ENCODE peak calls at places on chromosome 6, in seven cellular contexts. One of them, this sample, is unnamed.

GRCh38 chr6:130934848-130935585 is 107.8 kb downstream of the SMLR1 start:
- DNase-seq in IMR-90: no peak
- DNase-seq in tibial nerve: no peak
- DNase-seq in prostate gland: no peak
- DNase-seq in transverse colon: no peak
- DNase-seq in lower leg skin: no peak
- DNase-seq in A549: no peak
- DNase-seq in this sample: no peak

GRCh38 chr6:13454286-13455221 is 32.8 kb downstream of the GFOD1 start:
- DNase-seq in A549: no peak
- DNase-seq in transverse colon: peak
- DNase-seq in IMR-90: peak
- DNase-seq in tibial nerve: no peak
- DNase-seq in lower leg skin: peak
- DNase-seq in prostate gland: no peak
- DNase-seq in this sample: peak

GRCh38 chr6:22008248-22008836 is 288.5 kb downstream of the PRL start:
- DNase-seq in lower leg skin: no peak
- DNase-seq in prostate gland: no peak
- DNase-seq in IMR-90: peak
- DNase-seq in A549: no peak
- DNase-seq in transverse colon: no peak
- DNase-seq in tibial nerve: no peak
- DNase-seq in this sample: no peak

GRCh38 chr6:76247527-76247926 is 175.1 kb upstream of the IMPG1 start:
- DNase-seq in A549: no peak
- DNase-seq in lower leg skin: no peak
- DNase-seq in IMR-90: no peak
- DNase-seq in prostate gland: no peak
- DNase-seq in transverse colon: no peak
- DNase-seq in tibial nerve: no peak
- DNase-seq in this sample: no peak

GRCh38 chr6:7805088-7805756 is 79.3 kb downstream of the BMP6 start:
- DNase-seq in IMR-90: no peak
- DNase-seq in transverse colon: no peak
- DNase-seq in tibial nerve: no peak
- DNase-seq in lower leg skin: no peak
- DNase-seq in prostate gland: no peak
- DNase-seq in A549: no peak
- DNase-seq in this sample: no peak

GRCh38 chr6:55841341-55841740 is 34.0 kb downstream of the BMP5 start:
- DNase-seq in transverse colon: no peak
- DNase-seq in lower leg skin: no peak
- DNase-seq in tibial nerve: no peak
- DNase-seq in prostate gland: no peak
- DNase-seq in A549: no peak
- DNase-seq in IMR-90: no peak
- DNase-seq in this sample: no peak

GRCh38 chr6:107864235-107864970 is 40.3 kb upstream of the SCML4 start:
- DNase-seq in transverse colon: no peak
- DNase-seq in A549: no peak
- DNase-seq in lower leg skin: no peak
- DNase-seq in tibial nerve: no peak
- DNase-seq in IMR-90: no peak
- DNase-seq in prostate gland: no peak
- DNase-seq in this sample: no peak

GRCh38 chr6:126696921-126697693 is 357.2 kb downstream of the CENPW start:
- DNase-seq in A549: no peak
- DNase-seq in IMR-90: no peak
- DNase-seq in tibial nerve: no peak
- DNase-seq in transverse colon: no peak
- DNase-seq in prostate gland: no peak
- DNase-seq in lower leg skin: no peak
- DNase-seq in this sample: no peak

GRCh38 chr6:80094017-80094416 is 12.5 kb upstream of the BCKDHB start:
- DNase-seq in prostate gland: no peak
- DNase-seq in tibial nerve: no peak
- DNase-seq in lower leg skin: no peak
- DNase-seq in IMR-90: peak
- DNase-seq in A549: peak
- DNase-seq in transverse colon: no peak
- DNase-seq in this sample: no peak

GRCh38 chr6:69427882-69428281 is 368.9 kb downstream of the LMBRD1 start:
- DNase-seq in transverse colon: no peak
- DNase-seq in IMR-90: no peak
- DNase-seq in A549: no peak
- DNase-seq in tibial nerve: no peak
- DNase-seq in prostate gland: no peak
- DNase-seq in lower leg skin: no peak
- DNase-seq in this sample: no peak

GRCh38 chr6:136784910-136785746 is 7.1 kb downstream of the MAP3K5 start:
- DNase-seq in lower leg skin: no peak
- DNase-seq in prostate gland: no peak
- DNase-seq in tibial nerve: peak
- DNase-seq in transverse colon: peak
- DNase-seq in IMR-90: no peak
- DNase-seq in A549: no peak
- DNase-seq in this sample: peak

GRCh38 chr6:123640567-123641187 is 3.9 kb upstream of the TRDN start:
- DNase-seq in IMR-90: no peak
- DNase-seq in tibial nerve: no peak
- DNase-seq in lower leg skin: no peak
- DNase-seq in prostate gland: no peak
- DNase-seq in transverse colon: no peak
- DNase-seq in A549: no peak
- DNase-seq in this sample: no peak

GRCh38 chr6:25934735-25935313 is 4.3 kb upstream of the SLC17A2 start:
- DNase-seq in prostate gland: no peak
- DNase-seq in IMR-90: no peak
- DNase-seq in lower leg skin: no peak
- DNase-seq in tibial nerve: no peak
- DNase-seq in A549: no peak
- DNase-seq in transverse colon: no peak
- DNase-seq in this sample: no peak

GRCh38 chr6:37242429-37243052 is 15.0 kb upstream of the TBC1D22B start:
- DNase-seq in lower leg skin: no peak
- DNase-seq in transverse colon: no peak
- DNase-seq in prostate gland: peak
- DNase-seq in tibial nerve: no peak
- DNase-seq in A549: peak
- DNase-seq in IMR-90: peak
- DNase-seq in this sample: no peak

GRCh38 chr6:40916816-40917215 is 122.2 kb downstream of the UNC5CL start:
- DNase-seq in prostate gland: no peak
- DNase-seq in IMR-90: no peak
- DNase-seq in A549: no peak
- DNase-seq in lower leg skin: no peak
- DNase-seq in transverse colon: no peak
- DNase-seq in tibial nerve: no peak
- DNase-seq in this sample: no peak

GRCh38 chr6:128505603-128506002 is 14.8 kb downstream of the PTPRK start:
- DNase-seq in transverse colon: no peak
- DNase-seq in A549: no peak
- DNase-seq in IMR-90: no peak
- DNase-seq in tibial nerve: no peak
- DNase-seq in prostate gland: no peak
- DNase-seq in lower leg skin: no peak
- DNase-seq in this sample: no peak

GRCh38 chr6:26243132-26243531 is 121.9 kb upstream of the BTN3A2 start:
- DNase-seq in tibial nerve: no peak
- DNase-seq in IMR-90: no peak
- DNase-seq in transverse colon: peak
- DNase-seq in prostate gland: no peak
- DNase-seq in lower leg skin: no peak
- DNase-seq in A549: no peak
- DNase-seq in this sample: no peak

GRCh38 chr6:146868671-146869209 is 270.0 kb downstream of the ADGB start:
- DNase-seq in A549: no peak
- DNase-seq in transverse colon: no peak
- DNase-seq in lower leg skin: no peak
- DNase-seq in prostate gland: no peak
- DNase-seq in tibial nerve: no peak
- DNase-seq in IMR-90: peak
- DNase-seq in this sample: no peak

GRCh38 chr6:10481101-10481500 is 40.0 kb upstream of the GCNT2 start:
- DNase-seq in IMR-90: no peak
- DNase-seq in transverse colon: no peak
- DNase-seq in tibial nerve: no peak
- DNase-seq in prostate gland: no peak
- DNase-seq in lower leg skin: no peak
- DNase-seq in A549: no peak
- DNase-seq in this sample: no peak

GRCh38 chr6:158737710-158738615 is 81.2 kb downstream of the EZR start:
- DNase-seq in IMR-90: peak
- DNase-seq in tibial nerve: no peak
- DNase-seq in A549: peak
- DNase-seq in transverse colon: peak
- DNase-seq in prostate gland: peak
- DNase-seq in lower leg skin: no peak
- DNase-seq in this sample: no peak

GRCh38 chr6:158321960-158322359 is 9.7 kb downstream of the TULP4 start:
- DNase-seq in tibial nerve: no peak
- DNase-seq in IMR-90: peak
- DNase-seq in prostate gland: no peak
- DNase-seq in lower leg skin: no peak
- DNase-seq in A549: no peak
- DNase-seq in transverse colon: no peak
- DNase-seq in this sample: no peak

GRCh38 chr6:114541794-114542193 is 199.0 kb upstream of the HS3ST5 start:
- DNase-seq in IMR-90: no peak
- DNase-seq in prostate gland: no peak
- DNase-seq in A549: no peak
- DNase-seq in tibial nerve: no peak
- DNase-seq in lower leg skin: no peak
- DNase-seq in transverse colon: no peak
- DNase-seq in this sample: no peak

GRCh38 chr6:33770116-33770832 is 18.7 kb downstream of the LEMD2 start:
- DNase-seq in transverse colon: no peak
- DNase-seq in IMR-90: no peak
- DNase-seq in tibial nerve: no peak
- DNase-seq in A549: no peak
- DNase-seq in lower leg skin: no peak
- DNase-seq in prostate gland: peak
- DNase-seq in this sample: peak
- TF ChIP-seq POLR2A in transverse colon: peak
- TF ChIP-seq POLR2A in IMR-90: no peak
- TF ChIP-seq POLR2A in tibial nerve: no peak
- TF ChIP-seq POLR2A in A549: no peak
- TF ChIP-seq POLR2A in lower leg skin: no peak
- TF ChIP-seq POLR2A in prostate gland: no peak
- TF ChIP-seq POLR2A in this sample: no peak

GRCh38 chr6:169022079-169022478 is 231.6 kb downstream of the THBS2 start:
- DNase-seq in IMR-90: no peak
- DNase-seq in lower leg skin: no peak
- DNase-seq in tibial nerve: no peak
- DNase-seq in A549: no peak
- DNase-seq in transverse colon: no peak
- DNase-seq in prostate gland: no peak
- DNase-seq in this sample: no peak
- TF ChIP-seq CTCF in IMR-90: no peak
- TF ChIP-seq CTCF in lower leg skin: no peak
- TF ChIP-seq CTCF in tibial nerve: no peak
- TF ChIP-seq CTCF in A549: no peak
- TF ChIP-seq CTCF in transverse colon: no peak
- TF ChIP-seq CTCF in prostate gland: no peak
- TF ChIP-seq CTCF in this sample: no peak

DNA sequence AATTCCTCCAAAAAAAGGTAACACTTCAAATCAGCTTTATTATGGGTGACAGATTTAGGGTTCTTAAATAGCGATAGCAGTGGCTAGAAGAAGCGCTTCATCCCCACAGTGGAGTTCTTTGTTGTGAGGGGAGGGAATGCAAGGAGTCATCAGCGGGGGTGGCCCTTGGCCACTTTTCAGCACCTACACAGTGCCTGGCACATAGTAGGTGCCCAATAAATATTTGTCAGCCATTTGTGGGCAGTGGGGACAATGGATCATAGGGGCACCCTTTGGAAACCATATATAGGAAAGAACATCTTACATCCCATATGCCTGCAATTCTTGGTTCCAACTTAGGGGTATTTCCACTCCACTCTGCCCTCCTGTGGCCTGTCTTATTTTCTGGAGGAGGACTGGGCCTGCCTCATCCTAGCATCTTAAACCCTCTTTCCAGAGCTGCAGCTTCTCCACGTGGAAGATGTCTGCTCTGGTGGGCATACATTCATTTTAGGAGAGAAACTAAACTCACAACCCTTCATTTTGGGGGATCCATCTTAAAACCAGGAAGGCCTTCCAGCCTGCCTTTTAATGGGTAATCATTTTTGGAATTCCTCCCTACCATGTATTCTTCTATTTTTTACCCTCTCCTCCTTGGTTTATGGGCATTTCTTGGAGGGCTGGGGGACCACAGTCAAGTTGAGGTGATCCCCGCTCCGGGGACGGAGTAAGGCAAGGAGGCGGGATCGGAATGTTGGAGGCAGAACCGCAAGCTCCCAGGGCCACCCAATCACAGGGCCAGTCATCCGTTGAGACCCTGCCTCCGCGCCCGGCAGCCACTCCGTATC is 2.6 kb upstream of the GPSM3 start:
- DNase-seq in A549: peak
- DNase-seq in prostate gland: no peak
- DNase-seq in IMR-90: peak
- DNase-seq in transverse colon: peak
- DNase-seq in tibial nerve: no peak
- DNase-seq in lower leg skin: no peak
- DNase-seq in this sample: peak
- TF ChIP-seq POLR2A in A549: peak
- TF ChIP-seq POLR2A in prostate gland: peak
- TF ChIP-seq POLR2A in IMR-90: no peak
- TF ChIP-seq POLR2A in transverse colon: no peak
- TF ChIP-seq POLR2A in tibial nerve: peak
- TF ChIP-seq POLR2A in lower leg skin: no peak
- TF ChIP-seq POLR2A in this sample: peak

GRCh38 chr6:144778056-144778455 is 492.9 kb downstream of the UTRN start:
- DNase-seq in tibial nerve: no peak
- DNase-seq in IMR-90: no peak
- DNase-seq in lower leg skin: no peak
- DNase-seq in prostate gland: no peak
- DNase-seq in A549: no peak
- DNase-seq in transverse colon: no peak
- DNase-seq in this sample: no peak

GRCh38 chr6:144781836-144782235 is 496.7 kb downstream of the UTRN start:
- DNase-seq in A549: no peak
- DNase-seq in IMR-90: no peak
- DNase-seq in tibial nerve: no peak
- DNase-seq in prostate gland: no peak
- DNase-seq in lower leg skin: no peak
- DNase-seq in transverse colon: no peak
- DNase-seq in this sample: no peak

GRCh38 chr6:144776031-144776819 is 491.1 kb downstream of the UTRN start:
- DNase-seq in prostate gland: no peak
- DNase-seq in lower leg skin: no peak
- DNase-seq in transverse colon: no peak
- DNase-seq in IMR-90: no peak
- DNase-seq in A549: no peak
- DNase-seq in tibial nerve: no peak
- DNase-seq in this sample: no peak

GRCh38 chr6:144777249-144777648 is 492.1 kb downstream of the UTRN start:
- DNase-seq in A549: no peak
- DNase-seq in lower leg skin: no peak
- DNase-seq in tibial nerve: no peak
- DNase-seq in transverse colon: no peak
- DNase-seq in prostate gland: no peak
- DNase-seq in IMR-90: no peak
- DNase-seq in this sample: no peak

GRCh38 chr6:144778773-144779531 is 493.8 kb downstream of the UTRN start:
- DNase-seq in lower leg skin: no peak
- DNase-seq in transverse colon: no peak
- DNase-seq in prostate gland: no peak
- DNase-seq in tibial nerve: no peak
- DNase-seq in IMR-90: no peak
- DNase-seq in A549: no peak
- DNase-seq in this sample: no peak
- TF ChIP-seq CTCF in lower leg skin: no peak
- TF ChIP-seq CTCF in transverse colon: peak
- TF ChIP-seq CTCF in prostate gland: no peak
- TF ChIP-seq CTCF in tibial nerve: no peak
- TF ChIP-seq CTCF in IMR-90: no peak
- TF ChIP-seq CTCF in A549: no peak
- TF ChIP-seq CTCF in this sample: no peak

This sample was measured in testis.